ENCODE peak calls at places on chromosomes 7 and 10, in five cellular contexts. Y is IMR-90, N is mesendoderm, E is trophoblast cell, B is mesenchymal stem cell. P is an unnamed sample.

GRCh38 chr10:82249141-82249540 is 374.1 kb downstream of the NRG3 start:
- DNase-seq in E (no peak), B (no peak), Y (no peak), N (no peak), P (no peak)

GRCh38 chr7:109003742-109004141 is 434.1 kb downstream of the DNAJB9 start:
- DNase-seq in Y (no peak), N (peak), E (peak), B (peak), P (no peak)

GRCh38 chr10:3719024-3719843 is 65.8 kb downstream of the KLF6 start:
- DNase-seq in E (peak), N (no peak), Y (no peak), B (no peak), P (no peak)

GRCh38 chr7:37336259-37336658 is 112.4 kb downstream of the ELMO1 start:
- DNase-seq in N (no peak), E (peak), B (no peak), Y (no peak), P (no peak)

GRCh38 chr7:137443616-137444015 is 100.1 kb upstream of the PTN start:
- DNase-seq in Y (peak), E (no peak), B (peak), N (no peak), P (no peak)

GRCh38 chr10:18436902-18437301 is 214.5 kb downstream of the NSUN6 start:
- DNase-seq in E (no peak), B (no peak), N (no peak), Y (no peak), P (no peak)

GRCh38 chr10:92629945-92630344 is 37.0 kb downstream of the KIF11 start:
- DNase-seq in N (no peak), E (no peak), B (no peak), Y (no peak), P (no peak)

GRCh38 chr10:103595933-103596726 is 102.6 kb downstream of the NEURL1 start:
- DNase-seq in B (no peak), E (no peak), Y (no peak), N (no peak), P (no peak)

GRCh38 chr7:22662031-22662430 is 65.0 kb upstream of the IL6 start:
- DNase-seq in B (peak), E (no peak), Y (peak), N (no peak), P (no peak)

GRCh38 chr7:2929321-2930201 is 85.5 kb upstream of the GNA12 start:
- DNase-seq in E (no peak), Y (no peak), N (peak), B (no peak), P (no peak)

GRCh38 chr7:30717181-30717580 is 34.8 kb upstream of the INMT start:
- DNase-seq in N (peak), Y (no peak), E (peak), B (peak), P (no peak)

GRCh38 chr7:159144756-159145543 is at the start of gene VIPR2:
- DNase-seq in N (no peak), E (no peak), B (no peak), Y (no peak), P (peak)

GRCh38 chr7:11294965-11295364 is 321.3 kb downstream of the PHF14 start:
- DNase-seq in Y (no peak), B (no peak), E (peak), N (no peak), P (no peak)

GRCh38 chr10:80264081-80265056 is 25.1 kb downstream of the MAT1A start:
- DNase-seq in N (no peak), E (peak), B (no peak), Y (no peak), P (no peak)

GRCh38 chr10:63105811-63106755 is 27.0 kb upstream of the NRBF2 start:
- DNase-seq in N (no peak), B (peak), E (no peak), Y (peak), P (no peak)

GRCh38 chr10:31129261-31129660 is 97.6 kb upstream of the ZNF438 start:
- DNase-seq in E (no peak), N (peak), B (peak), Y (peak), P (no peak)

GRCh38 chr10:4688620-4689019 is 137.4 kb upstream of the AKR1E2 start:
- DNase-seq in N (no peak), B (peak), Y (no peak), E (no peak), P (no peak)

GRCh38 chr10:5563237-5563961 is 38.6 kb downstream of the CALML3 start:
- DNase-seq in Y (no peak), B (peak), E (no peak), N (no peak), P (no peak)

GRCh38 chr7:8217200-8218068 is 44.5 kb downstream of the ICA1 start:
- DNase-seq in E (peak), B (peak), N (peak), Y (peak), P (peak)

GRCh38 chr7:108301387-108301786 is 154.8 kb downstream of the NRCAM start:
- DNase-seq in N (no peak), E (peak), Y (no peak), B (no peak), P (no peak)

GRCh38 chr7:65477326-65477725 is 103.7 kb downstream of the ZNF92 start:
- DNase-seq in E (no peak), B (no peak), N (peak), Y (peak), P (no peak)

GRCh38 chr10:133058267-133059092 is 29.2 kb upstream of the ADGRA1 start:
- DNase-seq in N (no peak), B (no peak), E (no peak), Y (no peak), P (no peak)

GRCh38 chr7:85567983-85568382 is 381.1 kb upstream of the SEMA3D start:
- DNase-seq in Y (no peak), N (no peak), E (no peak), B (no peak), P (no peak)

GRCh38 chr7:48419401-48419800 is 248.1 kb downstream of the ABCA13 start:
- DNase-seq in B (no peak), Y (no peak), N (no peak), E (no peak), P (no peak)

GRCh38 chr7:106068986-106069385 is 43.1 kb downstream of the SYPL1 start:
- DNase-seq in N (no peak), E (peak), B (no peak), Y (no peak), P (no peak)

GRCh38 chr7:79622781-79623180 is 169.3 kb upstream of the MAGI2 start:
- DNase-seq in N (no peak), B (no peak), Y (no peak), E (no peak), P (no peak)

GRCh38 chr10:114957673-114958072 is 19.7 kb downstream of the TRUB1 start:
- DNase-seq in N (no peak), Y (peak), E (no peak), B (peak), P (no peak)

GRCh38 chr10:101130984-101131961 is at the start of gene TLX1:
- DNase-seq in B (no peak), Y (no peak), E (no peak), N (peak), P (no peak)

GRCh38 chr7:46854958-46855473 is 726.9 kb downstream of the TNS3 start:
- DNase-seq in N (no peak), E (peak), Y (peak), B (peak), P (no peak)

GRCh38 chr7:45384499-45384898 is 189.7 kb upstream of the ADCY1 start:
- DNase-seq in N (peak), Y (peak), B (no peak), E (peak), P (no peak)

GRCh38 chr7:81715984-81716588 is 53.8 kb downstream of the HGF start:
- DNase-seq in E (no peak), B (peak), Y (peak), N (peak), P (peak)

DNA sequence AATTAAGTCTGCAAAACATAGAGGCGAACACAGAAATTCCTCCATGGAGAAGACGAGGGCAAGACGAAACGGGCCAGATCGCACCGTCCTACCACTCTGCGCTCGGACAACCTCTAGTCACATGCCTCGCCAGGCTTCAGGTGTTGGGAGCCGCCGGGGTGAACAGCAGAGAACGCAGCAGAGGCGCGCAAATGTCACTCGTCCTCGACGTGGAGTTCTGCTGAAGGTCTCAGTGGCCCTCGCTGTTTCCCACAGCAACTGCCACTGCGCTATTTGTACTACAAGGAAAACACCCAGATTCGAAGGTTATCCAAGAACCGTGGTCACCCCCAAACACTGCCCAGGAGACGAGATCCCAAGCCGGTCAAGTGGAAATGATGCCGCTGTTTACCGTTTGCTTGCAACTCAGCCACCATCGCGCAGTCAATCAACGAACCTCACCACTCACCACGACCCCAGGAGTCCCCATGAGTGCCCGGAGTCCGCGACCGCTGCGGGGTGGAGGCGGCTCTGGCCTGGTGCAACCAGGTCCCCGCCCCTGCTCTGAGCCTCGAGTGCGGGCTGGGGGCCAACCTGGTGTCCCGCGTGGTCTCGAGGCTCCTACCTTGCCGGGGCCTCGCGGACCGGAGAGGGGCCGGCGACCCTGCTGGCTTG is 9.1 kb downstream of the CTBP2 start:
- DNase-seq in N (no peak), E (no peak), B (no peak), Y (no peak), P (no peak)
- H3K4ac ChIP-seq in N (peak), E (peak), B (no peak), Y (no peak), P (no peak)

GRCh38 chr7:1669486-1669951 is 558 bp upstream of the ELFN1 start:
- DNase-seq in B (no peak), Y (no peak), N (no peak), E (no peak), P (peak)
- H3K4me3 ChIP-seq in B (no peak), Y (peak), N (no peak), E (peak), P (peak)

GRCh38 chr7:49433794-49434193 is 339.6 kb upstream of the VWC2 start:
- DNase-seq in Y (no peak), E (no peak), N (no peak), B (no peak), P (no peak)
- H4K8ac ChIP-seq in Y (no peak), E (no peak), N (no peak), B (no peak), P (no peak)

DNA sequence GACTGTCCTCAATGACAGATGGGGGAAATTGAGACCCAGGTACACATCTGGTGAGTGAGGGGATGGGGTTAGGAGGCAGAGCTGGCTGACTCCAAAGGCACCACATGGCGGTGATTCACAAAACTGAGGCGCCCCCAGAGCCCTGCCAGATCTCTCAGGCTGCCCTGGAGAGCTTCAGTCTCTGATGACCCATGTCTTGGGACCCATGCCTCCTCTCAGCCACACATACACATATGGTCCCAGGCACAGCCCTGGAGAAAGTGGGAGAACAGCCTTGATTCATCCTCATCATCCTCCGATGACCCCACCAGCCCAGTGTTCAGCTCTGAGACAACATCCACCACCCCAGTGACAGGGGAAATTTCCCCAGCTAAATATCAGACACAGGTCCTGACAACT is 426.0 kb downstream of the RPS24 start:
- DNase-seq in Y (no peak), E (no peak), N (no peak), B (no peak), P (no peak)
- H3K4ac ChIP-seq in Y (peak), E (peak), N (no peak), B (peak), P (no peak)

GRCh38 chr7:100890640-100891521 is 1.4 kb upstream of the UFSP1 start:
- DNase-seq in Y (no peak), E (peak), N (no peak), B (no peak), P (no peak)
- H3K4me3 ChIP-seq in Y (no peak), E (peak), N (peak), B (peak), P (peak)

GRCh38 chr10:117926491-117926890 is 120.2 kb downstream of the RAB11FIP2 start:
- DNase-seq in Y (peak), B (no peak), N (no peak), E (no peak), P (no peak)

GRCh38 chr10:117927334-117927733 is 119.4 kb downstream of the RAB11FIP2 start:
- DNase-seq in N (peak), E (no peak), Y (no peak), B (no peak), P (no peak)

GRCh38 chr10:117931078-117931477 is 115.7 kb downstream of the RAB11FIP2 start:
- DNase-seq in Y (no peak), B (no peak), E (no peak), N (no peak), P (no peak)

GRCh38 chr10:117927871-117928270 is 118.9 kb downstream of the RAB11FIP2 start:
- DNase-seq in B (no peak), E (no peak), N (no peak), Y (no peak), P (no peak)

GRCh38 chr10:117929321-117930067 is 117.2 kb downstream of the RAB11FIP2 start:
- DNase-seq in B (no peak), N (peak), Y (no peak), E (no peak), P (no peak)
- H4K8ac ChIP-seq in B (no peak), N (no peak), Y (no peak), E (no peak), P (no peak)

GRCh38 chr10:11444148-11444516 is 167.3 kb downstream of the USP6NL start:
- DNase-seq in N (no peak), E (no peak), B (no peak), Y (no peak), P (no peak)
- H3K4ac ChIP-seq in N (no peak), E (no peak), B (no peak), Y (no peak), P (no peak)

DNA sequence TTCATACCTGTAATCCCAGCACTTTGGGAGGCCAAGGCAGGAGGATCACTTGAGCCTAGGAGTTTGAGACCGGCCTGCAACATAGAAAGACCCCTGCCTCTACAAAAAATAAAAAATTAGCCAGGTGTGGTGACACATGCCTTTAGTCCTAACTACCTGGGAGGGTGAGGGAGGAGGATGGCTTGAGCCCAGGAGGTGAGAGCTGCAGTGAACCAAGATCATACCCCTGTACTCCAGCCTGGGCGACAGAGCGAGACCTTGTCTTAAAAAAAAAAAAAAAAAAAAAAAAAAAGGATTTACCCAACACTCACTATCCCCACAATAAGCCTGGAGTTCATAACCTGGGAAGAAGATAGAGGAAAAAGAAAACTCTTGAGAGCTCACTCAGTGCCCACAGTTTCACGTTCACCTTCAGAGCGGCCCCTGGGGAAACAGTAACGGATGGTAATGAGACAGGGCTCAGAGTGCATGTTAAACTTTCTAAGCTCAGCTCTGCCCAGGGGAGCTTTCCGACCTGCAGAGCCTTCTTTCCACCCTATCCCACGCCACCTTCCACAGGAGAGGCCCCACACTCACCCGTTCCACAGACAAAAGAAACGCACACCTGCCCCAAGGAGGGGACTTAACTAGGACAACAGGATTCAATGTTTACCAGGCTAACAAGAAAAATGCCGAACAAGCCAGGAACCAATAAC is 259.8 kb upstream of the KLF14 start:
- DNase-seq in N (no peak), B (no peak), E (no peak), Y (no peak), P (no peak)
- H3K4me3 ChIP-seq in N (no peak), B (no peak), E (no peak), Y (no peak), P (no peak)

P was measured in neuronal stem cell.